ENCODE peak calls at places on chromosomes 1 and 21, in four cellular contexts. One of them, this sample, is unnamed.

GRCh38 chr1:81478217-81478616 is 322.5 kb upstream of the ADGRL2 start:
- DNase-seq in K562: no peak
- DNase-seq in SK-N-SH: no peak
- DNase-seq in IMR-90: no peak
- DNase-seq in this sample: no peak

GRCh38 chr1:95407146-95407863 is 173.3 kb downstream of the RWDD3 start:
- DNase-seq in SK-N-SH: no peak
- DNase-seq in IMR-90: no peak
- DNase-seq in K562: no peak
- DNase-seq in this sample: no peak

GRCh38 chr1:203103201-203103600 is 17.4 kb upstream of the MYOG start:
- DNase-seq in IMR-90: no peak
- DNase-seq in K562: no peak
- DNase-seq in SK-N-SH: no peak
- DNase-seq in this sample: no peak

GRCh38 chr1:29128739-29129138 is 5.0 kb upstream of the TMEM200B start:
- DNase-seq in K562: no peak
- DNase-seq in SK-N-SH: no peak
- DNase-seq in IMR-90: no peak
- DNase-seq in this sample: no peak

GRCh38 chr1:145892486-145893087 is 6.9 kb upstream of the ANKRD35 start:
- DNase-seq in IMR-90: peak
- DNase-seq in SK-N-SH: no peak
- DNase-seq in K562: no peak
- DNase-seq in this sample: no peak

GRCh38 chr1:147890177-147890790 is 12.3 kb upstream of the GJA8 start:
- DNase-seq in IMR-90: peak
- DNase-seq in K562: peak
- DNase-seq in SK-N-SH: peak
- DNase-seq in this sample: no peak

GRCh38 chr1:100122177-100122576 is 10.6 kb downstream of the SASS6 start:
- DNase-seq in K562: no peak
- DNase-seq in IMR-90: no peak
- DNase-seq in SK-N-SH: no peak
- DNase-seq in this sample: no peak

GRCh38 chr1:16251381-16251780 is 14.4 kb upstream of the CPLANE2 start:
- DNase-seq in K562: no peak
- DNase-seq in IMR-90: no peak
- DNase-seq in SK-N-SH: no peak
- DNase-seq in this sample: no peak

GRCh38 chr1:54108156-54108555 is 44.6 kb downstream of the CDCP2 start:
- DNase-seq in IMR-90: no peak
- DNase-seq in K562: peak
- DNase-seq in SK-N-SH: no peak
- DNase-seq in this sample: no peak

GRCh38 chr1:227411066-227411465 is 92.8 kb upstream of the CDC42BPA start:
- DNase-seq in K562: no peak
- DNase-seq in IMR-90: peak
- DNase-seq in SK-N-SH: no peak
- DNase-seq in this sample: no peak

GRCh38 chr1:94530373-94530878 is 11.1 kb downstream of the F3 start:
- DNase-seq in IMR-90: no peak
- DNase-seq in SK-N-SH: no peak
- DNase-seq in K562: no peak
- DNase-seq in this sample: no peak

GRCh38 chr1:227317541-227318002 is 720 bp downstream of the CDC42BPA start:
- DNase-seq in IMR-90: peak
- DNase-seq in K562: peak
- DNase-seq in SK-N-SH: peak
- DNase-seq in this sample: no peak

GRCh38 chr21:15134711-15135110 is 69.9 kb upstream of the NRIP1 start:
- DNase-seq in SK-N-SH: no peak
- DNase-seq in K562: no peak
- DNase-seq in IMR-90: no peak
- DNase-seq in this sample: no peak

GRCh38 chr1:59406437-59407164 is 109.7 kb downstream of the FGGY start:
- DNase-seq in K562: no peak
- DNase-seq in SK-N-SH: no peak
- DNase-seq in IMR-90: no peak
- DNase-seq in this sample: no peak

GRCh38 chr1:22508329-22508728 is 55.0 kb upstream of the EPHA8 start:
- DNase-seq in IMR-90: peak
- DNase-seq in K562: no peak
- DNase-seq in SK-N-SH: no peak
- DNase-seq in this sample: no peak

GRCh38 chr1:248924696-248925532 is 18.9 kb downstream of the PGBD2 start:
- DNase-seq in K562: no peak
- DNase-seq in IMR-90: peak
- DNase-seq in SK-N-SH: peak
- DNase-seq in this sample: peak

GRCh38 chr1:25802915-25803314 is 2.9 kb downstream of the SELENON start:
- DNase-seq in IMR-90: no peak
- DNase-seq in K562: no peak
- DNase-seq in SK-N-SH: peak
- DNase-seq in this sample: no peak

GRCh38 chr1:13469343-13469742 is 44.5 kb downstream of the LRRC38 start:
- DNase-seq in SK-N-SH: no peak
- DNase-seq in K562: peak
- DNase-seq in IMR-90: no peak
- DNase-seq in this sample: no peak

GRCh38 chr1:240820816-240821215 is 208.9 kb upstream of the GREM2 start:
- DNase-seq in K562: no peak
- DNase-seq in SK-N-SH: no peak
- DNase-seq in IMR-90: no peak
- DNase-seq in this sample: peak

GRCh38 chr1:24643362-24644346 is 552 bp downstream of the SRRM1 start:
- DNase-seq in K562: peak
- DNase-seq in IMR-90: no peak
- DNase-seq in SK-N-SH: peak
- DNase-seq in this sample: no peak

GRCh38 chr1:245656189-245656717 is 501.5 kb downstream of the KIF26B start:
- DNase-seq in IMR-90: no peak
- DNase-seq in SK-N-SH: no peak
- DNase-seq in K562: peak
- DNase-seq in this sample: no peak

DNA sequence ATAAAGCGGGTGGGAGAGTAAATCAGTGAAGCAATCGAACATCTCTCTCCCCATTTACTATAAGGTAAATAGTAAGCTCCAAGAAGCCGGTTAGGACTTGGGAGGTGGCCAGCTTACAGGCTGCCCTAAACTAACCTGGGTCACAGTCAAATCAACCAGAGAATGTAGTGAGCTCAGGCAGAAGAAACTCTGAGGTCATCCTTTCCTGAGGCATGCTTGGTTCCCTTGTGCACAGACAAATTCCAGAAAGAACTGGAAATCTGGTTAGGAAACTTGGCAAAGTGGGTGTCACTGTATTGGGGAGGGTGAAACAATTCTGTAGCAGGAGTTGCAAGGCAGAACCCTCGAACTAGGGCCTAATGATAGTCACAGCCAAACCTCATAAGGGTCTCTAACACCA is 72.5 kb downstream of the NTMT2 start:
- DNase-seq in SK-N-SH: no peak
- DNase-seq in K562: no peak
- DNase-seq in IMR-90: peak
- DNase-seq in this sample: no peak
- TF ChIP-seq RAD21 in SK-N-SH: no peak
- TF ChIP-seq RAD21 in K562: no peak
- TF ChIP-seq RAD21 in IMR-90: no peak
- TF ChIP-seq RAD21 in this sample: no peak

GRCh38 chr1:30783244-30783915 is 25.8 kb upstream of the LAPTM5 start:
- DNase-seq in SK-N-SH: no peak
- DNase-seq in IMR-90: no peak
- DNase-seq in K562: peak
- DNase-seq in this sample: no peak
- TF ChIP-seq RAD21 in SK-N-SH: no peak
- TF ChIP-seq RAD21 in IMR-90: no peak
- TF ChIP-seq RAD21 in K562: no peak
- TF ChIP-seq RAD21 in this sample: no peak

GRCh38 chr1:17539526-17540254 is at the start of gene ARHGEF10L:
- DNase-seq in K562: peak
- DNase-seq in IMR-90: no peak
- DNase-seq in SK-N-SH: peak
- DNase-seq in this sample: no peak
- TF ChIP-seq RAD21 in K562: no peak
- TF ChIP-seq RAD21 in IMR-90: no peak
- TF ChIP-seq RAD21 in SK-N-SH: no peak
- TF ChIP-seq RAD21 in this sample: no peak

GRCh38 chr1:180595966-180596365 is 35.9 kb upstream of the XPR1 start:
- DNase-seq in IMR-90: no peak
- DNase-seq in K562: no peak
- DNase-seq in SK-N-SH: peak
- DNase-seq in this sample: no peak
- TF ChIP-seq RAD21 in IMR-90: no peak
- TF ChIP-seq RAD21 in K562: no peak
- TF ChIP-seq RAD21 in SK-N-SH: no peak
- TF ChIP-seq RAD21 in this sample: no peak

DNA sequence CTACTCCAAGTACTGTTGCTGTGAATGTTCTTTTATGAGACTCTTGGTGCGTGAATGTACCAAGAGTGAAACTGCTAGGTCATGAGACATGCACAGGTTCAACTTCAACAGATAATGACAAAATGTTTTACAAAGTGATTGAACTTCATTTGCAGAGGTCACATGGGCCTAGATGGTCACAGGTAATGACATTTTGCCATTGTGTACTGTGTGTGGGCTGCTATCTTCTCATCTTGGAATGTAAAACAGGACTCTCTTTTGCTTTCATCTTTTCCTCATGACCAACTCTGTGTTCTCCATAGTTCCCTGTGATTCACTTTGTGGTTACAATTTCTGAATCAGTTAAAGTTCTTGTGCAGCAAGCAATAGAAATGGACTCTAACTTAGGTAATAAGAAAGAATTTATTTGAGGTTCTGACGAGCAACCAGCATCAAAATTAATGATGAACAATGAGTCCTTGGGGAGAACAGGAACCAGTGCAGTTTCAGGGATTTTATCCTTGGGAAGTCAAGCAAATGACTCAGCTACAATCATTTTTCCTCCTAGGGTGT is 16.2 kb upstream of the TSNAX start:
- DNase-seq in K562: no peak
- DNase-seq in SK-N-SH: no peak
- DNase-seq in IMR-90: peak
- DNase-seq in this sample: peak
- TF ChIP-seq RAD21 in K562: no peak
- TF ChIP-seq RAD21 in SK-N-SH: no peak
- TF ChIP-seq RAD21 in IMR-90: no peak
- TF ChIP-seq RAD21 in this sample: no peak

DNA sequence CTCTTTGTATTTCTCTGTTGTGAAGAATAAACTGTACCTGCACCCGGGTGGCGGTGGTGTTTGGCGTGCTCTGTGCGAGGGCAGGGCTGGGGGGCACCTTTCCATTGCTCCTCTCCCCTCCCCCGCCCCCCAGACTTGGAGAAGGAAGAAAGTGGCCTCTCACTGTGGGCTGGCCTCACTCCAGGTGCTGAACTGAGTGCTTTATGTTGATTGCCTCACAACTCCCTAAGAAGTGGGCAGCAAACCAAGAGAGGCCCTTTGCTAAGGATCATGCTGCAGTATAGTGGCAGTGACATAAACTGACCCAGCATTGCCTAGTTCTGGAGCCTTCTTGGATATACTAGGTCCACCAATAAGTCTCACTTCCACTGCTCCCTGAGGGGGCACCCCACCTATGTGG is 20.2 kb downstream of the A3GALT2 start:
- DNase-seq in SK-N-SH: no peak
- DNase-seq in IMR-90: peak
- DNase-seq in K562: no peak
- DNase-seq in this sample: no peak
- TF ChIP-seq RAD21 in SK-N-SH: no peak
- TF ChIP-seq RAD21 in IMR-90: no peak
- TF ChIP-seq RAD21 in K562: no peak
- TF ChIP-seq RAD21 in this sample: no peak

GRCh38 chr1:32525661-32526444 is 13.4 kb upstream of the ZBTB8A start:
- DNase-seq in IMR-90: peak
- DNase-seq in SK-N-SH: no peak
- DNase-seq in K562: no peak
- DNase-seq in this sample: no peak
- TF ChIP-seq RAD21 in IMR-90: no peak
- TF ChIP-seq RAD21 in SK-N-SH: no peak
- TF ChIP-seq RAD21 in K562: no peak
- TF ChIP-seq RAD21 in this sample: no peak

GRCh38 chr21:45088729-45089128 is 14.3 kb downstream of the ADARB1 start:
- DNase-seq in K562: no peak
- DNase-seq in SK-N-SH: no peak
- DNase-seq in IMR-90: no peak
- DNase-seq in this sample: no peak

GRCh38 chr21:45088116-45088515 is 13.7 kb downstream of the ADARB1 start:
- DNase-seq in SK-N-SH: no peak
- DNase-seq in IMR-90: no peak
- DNase-seq in K562: no peak
- DNase-seq in this sample: no peak

GRCh38 chr21:45086342-45086958 is 12.1 kb downstream of the ADARB1 start:
- DNase-seq in SK-N-SH: peak
- DNase-seq in IMR-90: no peak
- DNase-seq in K562: no peak
- DNase-seq in this sample: no peak

GRCh38 chr21:45085700-45086099 is 11.3 kb downstream of the ADARB1 start:
- DNase-seq in IMR-90: no peak
- DNase-seq in SK-N-SH: no peak
- DNase-seq in K562: no peak
- DNase-seq in this sample: no peak

GRCh38 chr21:45087022-45087823 is 12.8 kb downstream of the ADARB1 start:
- DNase-seq in SK-N-SH: no peak
- DNase-seq in K562: no peak
- DNase-seq in IMR-90: peak
- DNase-seq in this sample: no peak
- TF ChIP-seq RAD21 in SK-N-SH: no peak
- TF ChIP-seq RAD21 in K562: no peak
- TF ChIP-seq RAD21 in IMR-90: no peak
- TF ChIP-seq RAD21 in this sample: no peak

GRCh38 chr1:199727682-199728081 is 299.8 kb upstream of the NR5A2 start:
- DNase-seq in SK-N-SH: no peak
- DNase-seq in K562: no peak
- DNase-seq in IMR-90: no peak
- DNase-seq in this sample: no peak
- TF ChIP-seq RAD21 in SK-N-SH: no peak
- TF ChIP-seq RAD21 in K562: no peak
- TF ChIP-seq RAD21 in IMR-90: no peak
- TF ChIP-seq RAD21 in this sample: no peak

This sample was measured in GM12878.